ENCODE peak calls at places on chromosomes 4 and X, in six cellular contexts. P is suprapubic skin, Q is stomach, I is GM12878, N is SK-N-SH, Y is GM23338. J is an unnamed sample.

GRCh38 chr4:165299399-165300060 is 27.9 kb upstream of the MSMO1 start:
- DNase-seq in P (no peak), Q (no peak), I (no peak), N (no peak), Y (peak; percentile 12), J (no peak)

GRCh38 chr4:86848136-86848535 is 1.0 kb downstream of the SLC10A6 start:
- DNase-seq in P (no peak), Q (no peak), I (no peak), N (no peak), Y (no peak), J (no peak)

GRCh38 chrX:65723706-65724105 is 56.3 kb downstream of the MSN start:
- DNase-seq in P (no peak), Q (no peak), I (peak; percentile 74), N (no peak), Y (no peak), J (no peak)

GRCh38 chrX:113868169-113868568 is 715.7 kb upstream of the HTR2C start:
- DNase-seq in P (no peak), Q (no peak), I (no peak), N (peak; percentile 4), Y (peak; percentile 1), J (no peak)

GRCh38 chr4:8182858-8183725 is 16.0 kb upstream of the SH3TC1 start:
- DNase-seq in P (peak; percentile 92), Q (peak; percentile 89), I (no peak), N (no peak), Y (no peak), J (peak; percentile 78)

GRCh38 chr4:53866055-53866454 is 198.3 kb downstream of the CHIC2 start:
- DNase-seq in P (no peak), Q (no peak), I (no peak), N (no peak), Y (no peak), J (no peak)

GRCh38 chrX:7086384-7086783 is 61.1 kb upstream of the STS start:
- DNase-seq in P (no peak), Q (no peak), I (no peak), N (no peak), Y (no peak), J (no peak)

GRCh38 chr4:76803522-76803921 is 94.4 kb downstream of the SOWAHB start:
- DNase-seq in P (no peak), Q (no peak), I (no peak), N (no peak), Y (no peak), J (no peak)

GRCh38 chrX:19839770-19840254 is 47.6 kb downstream of the SH3KBP1 start:
- DNase-seq in P (no peak), Q (no peak), I (peak; percentile 64), N (no peak), Y (no peak), J (no peak)

GRCh38 chrX:72349190-72349589 is 43.5 kb upstream of the CITED1 start:
- DNase-seq in P (no peak), Q (no peak), I (peak; percentile 2), N (no peak), Y (no peak), J (no peak)

GRCh38 chrX:103882999-103883398 is 50.9 kb upstream of the RAB9B start:
- DNase-seq in P (no peak), Q (no peak), I (no peak), N (no peak), Y (no peak), J (no peak)

GRCh38 chrX:105190252-105190853 is 30.1 kb downstream of the TEX13A start:
- DNase-seq in P (no peak), Q (no peak), I (no peak), N (peak; percentile 7), Y (peak; percentile 36), J (no peak)

GRCh38 chr4:155758500-155759371 is at the start of gene GUCY1B1:
- DNase-seq in P (peak; percentile 94), Q (peak; percentile 81), I (peak; percentile 44), N (peak; percentile 98), Y (peak; percentile 95), J (peak; percentile 98)
- TF ChIP-seq POLR2AphosphoS5 in P (no peak), Q (no peak), I (no peak), N (no peak), Y (peak; percentile 26), J (peak; percentile 59)

GRCh38 chr4:101286663-101287062 is 60.7 kb downstream of the PPP3CA start:
- DNase-seq in P (no peak), Q (no peak), I (no peak), N (no peak), Y (no peak), J (no peak)
- H3K4me1 ChIP-seq in P (peaks cover 75% of the 10 kb centered on the region), Q (peaks cover 21% of the 10 kb centered on the region), I (peaks cover 2% of the 10 kb centered on the region), N (no peaks in the 10 kb centered on the region), Y (peaks cover 79% of the 10 kb centered on the region), J (peaks cover 60% of the 10 kb centered on the region)

GRCh38 chrX:153827016-153827415 is 3.3 kb downstream of the PDZD4 start:
- DNase-seq in P (no peak), Q (no peak), I (no peak), N (no peak), Y (no peak), J (no peak)
- TF ChIP-seq POLR2AphosphoS5 in P (no peak), Q (no peak), I (no peak), N (no peak), Y (no peak), J (no peak)

DNA sequence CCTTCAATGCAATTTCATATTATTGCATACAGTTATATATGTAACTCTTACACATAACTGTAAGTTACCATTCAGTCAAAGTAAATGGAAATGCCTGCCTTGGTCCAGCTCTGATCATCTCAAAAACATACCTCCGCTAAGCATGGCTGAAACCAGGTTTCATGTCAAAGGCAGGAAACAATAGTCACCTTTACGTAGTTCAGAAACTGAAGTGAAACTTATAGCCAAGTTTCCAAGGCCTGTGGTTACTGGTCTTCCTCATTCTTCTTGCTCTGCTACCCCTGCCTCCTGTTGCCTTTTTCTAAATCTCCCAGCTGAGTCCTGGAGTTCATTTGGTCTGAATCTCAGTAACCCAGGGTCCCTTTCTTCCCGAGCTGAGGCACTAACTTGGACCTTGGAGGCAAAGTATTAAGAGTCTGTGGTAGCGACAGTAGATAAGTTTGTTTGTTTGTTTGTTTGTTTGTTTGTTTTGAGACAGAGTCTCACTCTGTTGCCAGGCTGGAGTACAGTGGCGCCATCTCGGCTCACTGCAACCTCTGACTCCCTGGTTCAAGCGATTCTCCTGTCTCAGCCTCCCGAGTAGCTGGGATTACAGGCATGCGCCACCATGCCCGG is 30.8 kb downstream of the DAPP1 start:
- DNase-seq in P (no peak), Q (no peak), I (peak; percentile 87), N (no peak), Y (no peak), J (no peak)
- H3K4me1 ChIP-seq in P (no peaks in the 10 kb centered on the region), Q (no peaks in the 10 kb centered on the region), I (peaks cover 63% of the 10 kb centered on the region), N (peaks cover 15% of the 10 kb centered on the region), Y (no peaks in the 10 kb centered on the region), J (peaks cover 10% of the 10 kb centered on the region)

DNA sequence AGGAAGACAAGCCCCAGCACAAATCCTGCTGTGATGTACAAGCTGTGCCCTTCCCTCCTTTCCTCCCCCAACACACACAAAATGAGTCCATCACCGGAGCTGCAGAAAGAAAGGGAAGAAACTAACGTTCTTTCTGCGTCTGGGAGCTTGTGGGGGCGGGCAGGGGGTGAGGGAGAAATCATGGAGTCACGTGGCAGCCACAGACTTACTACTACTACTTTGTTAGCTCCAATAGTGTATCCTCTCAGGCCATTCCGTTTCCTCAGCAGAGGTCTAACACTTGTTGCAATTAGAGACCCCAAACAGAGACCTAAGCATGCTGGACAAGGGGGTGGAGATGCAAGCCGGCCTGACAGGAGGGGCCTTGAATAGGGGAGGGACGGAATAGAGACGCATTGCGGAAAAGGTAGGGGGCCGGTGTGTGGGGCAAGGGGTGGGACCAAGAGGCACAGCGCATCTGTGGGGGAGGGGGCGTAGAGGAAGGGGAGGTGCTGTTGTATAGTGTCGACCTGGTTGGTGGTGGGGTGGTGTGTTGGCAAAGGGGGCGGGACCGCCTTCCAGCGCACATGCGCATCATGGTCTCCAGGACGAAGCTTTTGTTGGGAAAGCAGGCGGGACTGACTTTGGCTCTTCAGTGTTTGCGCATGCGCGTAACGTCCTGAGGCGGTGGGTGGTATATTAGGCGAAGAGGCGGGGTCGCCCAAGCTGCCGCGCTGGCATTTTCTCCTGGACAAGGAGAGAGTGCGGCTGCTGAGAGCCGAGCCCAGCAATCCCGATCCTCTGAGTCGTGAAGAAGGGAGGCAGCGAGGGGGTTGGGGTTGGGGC is at the start of gene MAGED1:
- DNase-seq in P (peak; percentile 89), Q (peak; percentile 89), I (peak; percentile 84), N (peak; percentile 79), Y (peak; percentile 93), J (peak; percentile 95)
- TF ChIP-seq POLR2AphosphoS5 in P (no peak), Q (peak; percentile 86), I (peak; percentile 77), N (peak; percentile 97), Y (peak; percentile 81), J (peak; percentile 83)

GRCh38 chr4:37759833-37760232 is 66.7 kb upstream of the PGM2 start:
- DNase-seq in P (no peak), Q (no peak), I (no peak), N (no peak), Y (no peak), J (no peak)
- H3K4me1 ChIP-seq in P (peaks cover 46% of the 10 kb centered on the region), Q (peaks cover 16% of the 10 kb centered on the region), I (no peaks in the 10 kb centered on the region), N (no peaks in the 10 kb centered on the region), Y (no peaks in the 10 kb centered on the region), J (no peaks in the 10 kb centered on the region)

J was measured in sigmoid colon.